ENCODE peak calls at places on chromosomes 5 and 9, in six cellular contexts. O, S, B, Y, J and Q are unnamed samples.

GRCh38 chr9:70435948-70436347 is 21.5 kb upstream of the KLF9 start:
- DNase-seq in O (no peak), S (no peak), B (no peak), Y (peak), J (no peak), Q (no peak)

GRCh38 chr9:129139993-129140396 is 28.8 kb downstream of the PTPA start:
- DNase-seq in O (peak), S (peak), B (peak), Y (peak), J (peak), Q (peak)

GRCh38 chr5:91137647-91138046 is 245.5 kb downstream of the ARRDC3 start:
- DNase-seq in O (no peak), S (no peak), B (no peak), Y (no peak), J (no peak), Q (no peak)

GRCh38 chr5:39447968-39448367 is 23.2 kb upstream of the DAB2 start:
- DNase-seq in O (no peak), S (no peak), B (no peak), Y (peak), J (no peak), Q (no peak)

GRCh38 chr5:150516011-150516410 is 8.1 kb downstream of the NDST1 start:
- DNase-seq in O (peak), S (no peak), B (no peak), Y (peak), J (no peak), Q (no peak)

GRCh38 chr9:84294551-84294950 is 46.0 kb downstream of the SLC28A3 start:
- DNase-seq in O (no peak), S (no peak), B (no peak), Y (no peak), J (no peak), Q (no peak)

GRCh38 chr5:137370511-137371071 is 128.5 kb downstream of the SPOCK1 start:
- DNase-seq in O (no peak), S (no peak), B (no peak), Y (no peak), J (no peak), Q (no peak)

GRCh38 chr5:173512637-173513435 is 103.6 kb downstream of the BOD1 start:
- DNase-seq in O (no peak), S (no peak), B (no peak), Y (no peak), J (no peak), Q (no peak)

GRCh38 chr5:591746-592145 is 20.4 kb upstream of the CEP72 start:
- DNase-seq in O (no peak), S (no peak), B (no peak), Y (no peak), J (no peak), Q (no peak)

GRCh38 chr9:136605966-136606365 is 56.8 kb upstream of the EGFL7 start:
- DNase-seq in O (no peak), S (no peak), B (no peak), Y (no peak), J (no peak), Q (no peak)

GRCh38 chr5:16819522-16820167 is 116.4 kb downstream of the MYO10 start:
- DNase-seq in O (no peak), S (no peak), B (no peak), Y (peak), J (no peak), Q (no peak)

GRCh38 chr5:14110196-14110595 is 32.9 kb upstream of the TRIO start:
- DNase-seq in O (no peak), S (no peak), B (no peak), Y (peak), J (no peak), Q (no peak)

GRCh38 chr5:143682221-143682620 is 129.7 kb upstream of the HMHB1 start:
- DNase-seq in O (no peak), S (no peak), B (no peak), Y (peak), J (no peak), Q (no peak)

GRCh38 chr5:78586251-78586650 is 62.3 kb downstream of the LHFPL2 start:
- DNase-seq in O (no peak), S (peak), B (no peak), Y (peak), J (no peak), Q (no peak)

GRCh38 chr9:4050686-4051315 is 249.1 kb downstream of the GLIS3 start:
- DNase-seq in O (no peak), S (no peak), B (no peak), Y (no peak), J (no peak), Q (no peak)

GRCh38 chr5:149827501-149827990 is 97.4 kb downstream of the PPARGC1B start:
- DNase-seq in O (no peak), S (no peak), B (no peak), Y (no peak), J (no peak), Q (no peak)

GRCh38 chr5:40037703-40038102 is 612.9 kb upstream of the DAB2 start:
- DNase-seq in O (no peak), S (no peak), B (no peak), Y (no peak), J (no peak), Q (no peak)

GRCh38 chr9:136294437-136294836 is 9.5 kb downstream of the CCDC187 start:
- DNase-seq in O (peak), S (no peak), B (no peak), Y (no peak), J (no peak), Q (no peak)

GRCh38 chr5:73626814-73627313 is 868 bp downstream of the ARHGEF28 start:
- DNase-seq in O (no peak), S (no peak), B (no peak), Y (no peak), J (no peak), Q (no peak)

GRCh38 chr9:95025213-95026170 is 292.0 kb downstream of the FANCC start:
- DNase-seq in O (peak), S (no peak), B (peak), Y (peak), J (no peak), Q (no peak)

GRCh38 chr5:176397736-176398420 is 9.3 kb downstream of the HIGD2A start:
- DNase-seq in O (no peak), S (no peak), B (no peak), Y (no peak), J (no peak), Q (no peak)

GRCh38 chr5:176401281-176402205 is 13.0 kb downstream of the HIGD2A start:
- DNase-seq in O (no peak), S (no peak), B (no peak), Y (no peak), J (no peak), Q (no peak)

GRCh38 chr5:176402684-176403083 is 13.7 kb downstream of the CLTB start:
- DNase-seq in O (no peak), S (no peak), B (no peak), Y (no peak), J (no peak), Q (no peak)

GRCh38 chr5:176396330-176396729 is 7.8 kb downstream of the HIGD2A start:
- DNase-seq in O (no peak), S (no peak), B (no peak), Y (peak), J (no peak), Q (no peak)

GRCh38 chr5:176400382-176401156 is 12.0 kb downstream of the HIGD2A start:
- DNase-seq in O (no peak), S (no peak), B (no peak), Y (no peak), J (no peak), Q (no peak)
- H3K27ac ChIP-seq in O (no peak), S (no peak), B (no peak), Y (no peak), J (no peak), Q (no peak)

GRCh38 chr9:123712399-123712798 is 217.5 kb downstream of the DENND1A start:
- DNase-seq in O (no peak), S (no peak), B (no peak), Y (peak), J (no peak), Q (no peak)
- H3K27ac ChIP-seq in O (no peak), S (no peak), B (no peak), Y (no peak), J (no peak), Q (no peak)

DNA sequence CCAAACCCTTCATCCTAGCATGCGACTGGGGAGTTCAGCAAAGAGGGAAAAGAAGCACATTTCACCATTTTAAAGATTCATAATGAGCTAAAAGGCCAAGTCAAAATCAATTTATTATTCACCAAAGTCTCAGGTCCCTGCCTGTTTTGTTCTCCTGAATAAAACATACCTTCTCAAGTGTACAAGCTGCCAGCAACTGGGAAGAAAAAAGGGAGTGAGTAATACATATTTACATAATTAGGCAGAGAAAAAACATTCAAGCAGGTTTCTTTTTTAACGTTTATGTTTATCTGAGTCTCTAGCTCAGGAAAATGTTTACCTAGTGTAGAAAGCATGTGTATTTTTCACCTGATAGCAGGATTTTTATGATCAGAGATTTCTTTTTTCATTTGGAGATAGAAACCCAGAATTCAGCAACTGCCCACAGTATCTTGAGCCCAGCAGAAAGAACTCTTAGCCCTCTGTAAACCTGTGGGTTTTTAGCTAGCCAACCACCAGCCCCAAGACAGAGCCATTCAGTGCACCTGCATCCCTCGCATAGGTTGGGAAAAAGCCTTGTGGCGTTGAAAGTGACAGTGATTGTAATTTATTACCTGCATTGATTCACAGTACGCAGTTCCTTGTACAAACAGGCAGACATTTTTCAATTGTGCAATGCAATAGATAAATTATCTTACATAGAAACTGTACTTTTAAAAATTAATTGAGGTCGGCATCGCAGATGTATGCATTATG is 117.9 kb upstream of the GRIA1 start:
- DNase-seq in O (no peak), S (no peak), B (no peak), Y (no peak), J (no peak), Q (no peak)
- H3K27ac ChIP-seq in O (no peak), S (no peak), B (no peak), Y (no peak), J (no peak), Q (no peak)

GRCh38 chr9:85421641-85422040 is 320.1 kb downstream of the AGTPBP1 start:
- DNase-seq in O (no peak), S (no peak), B (no peak), Y (no peak), J (no peak), Q (no peak)
- H3K27ac ChIP-seq in O (no peak), S (no peak), B (no peak), Y (no peak), J (no peak), Q (no peak)

GRCh38 chr5:30831605-30832004 is 361.9 kb upstream of the CDH6 start:
- DNase-seq in O (no peak), S (no peak), B (no peak), Y (no peak), J (no peak), Q (no peak)
- H3K27ac ChIP-seq in O (no peak), S (no peak), B (no peak), Y (no peak), J (no peak), Q (peak)